ENCODE peak calls at places on chromosomes 3 and 15, in eight cellular contexts. R, I, C, D, Y, Z, V and L are unnamed samples.

GRCh38 chr15:36430280-36430679 is 149.1 kb upstream of the CDIN1 start:
- DNase-seq in Z (no peak), D (no peak), V (no peak), I (no peak), Y (no peak), C (no peak), R (no peak), L (no peak)

GRCh38 chr15:52436971-52437370 is 91.7 kb downstream of the MYO5A start:
- DNase-seq in Z (no peak), Y (no peak), V (no peak), I (no peak), D (peak; percentile 65), R (no peak), C (no peak), L (no peak)

GRCh38 chr3:46245155-46245554 is 2.9 kb downstream of the CCR3 start:
- DNase-seq in Z (no peak), R (no peak), V (no peak), D (no peak), Y (no peak), I (no peak), C (no peak), L (no peak)

GRCh38 chr3:179278151-179278550 is 27.2 kb upstream of the KCNMB3 start:
- DNase-seq in V (no peak), R (no peak), D (no peak), Y (no peak), I (no peak), Z (no peak), C (no peak), L (no peak)

GRCh38 chr3:72017935-72018334 is 233.0 kb upstream of the PROK2 start:
- DNase-seq in Z (no peak), Y (no peak), R (no peak), C (no peak), V (no peak), D (no peak), I (no peak), L (no peak)

GRCh38 chr15:40285151-40285898 is 2.5 kb upstream of the ANKRD63 start:
- DNase-seq in D (no peak), R (no peak), Z (no peak), I (no peak), Y (peak; percentile 44), C (no peak), V (no peak), L (no peak)

GRCh38 chr3:42663581-42664442 is 10.3 kb downstream of the ZBTB47 start:
- DNase-seq in V (no peak), Y (peak; percentile 9), D (no peak), R (no peak), C (no peak), Z (no peak), I (no peak), L (no peak)

GRCh38 chr15:90268415-90268814 is 2.9 kb downstream of the NGRN start:
- DNase-seq in Z (no peak), C (no peak), V (no peak), I (no peak), R (no peak), Y (no peak), D (no peak), L (peak; percentile 67)

GRCh38 chr3:121989943-121990342 is 32.1 kb downstream of the ILDR1 start:
- DNase-seq in V (no peak), Z (no peak), R (no peak), Y (no peak), D (no peak), I (no peak), C (no peak), L (no peak)

GRCh38 chr3:127480196-127480933 is 110.2 kb downstream of the TPRA1 start:
- DNase-seq in Y (no peak), C (no peak), Z (no peak), R (no peak), D (no peak), V (no peak), I (no peak), L (no peak)

GRCh38 chr3:192169332-192169915 is 557.9 kb downstream of the FGF12 start:
- DNase-seq in V (no peak), Z (no peak), I (no peak), Y (no peak), D (no peak), R (no peak), C (no peak), L (no peak)

GRCh38 chr15:92808611-92809063 is 91.5 kb upstream of the CHD2 start:
- DNase-seq in Z (peak; percentile 62), Y (peak; percentile 66), I (peak; percentile 36), R (peak; percentile 67), V (no peak), D (peak; percentile 43), C (no peak), L (peak; percentile 13)

GRCh38 chr3:15659254-15659975 is 57.9 kb downstream of the BTD start:
- DNase-seq in R (no peak), D (no peak), Z (no peak), V (no peak), Y (no peak), C (no peak), I (no peak), L (no peak)